ENCODE peak calls at places on chromosomes 11 and 22, in five cellular contexts. M, Z, I, U and E are unnamed samples. For H3K4me1, the result is how much of the 10 kb centered on the place peaks cover.

GRCh38 chr22:44357296-44357961 is 44.7 kb upstream of the SHISAL1 start:
- DNase-seq in M (peak), Z (peak), I (peak), U (no peak), E (peak)

GRCh38 chr11:75667268-75667830 is 1.5 kb downstream of the MAP6 start:
- DNase-seq in M (peak), Z (no peak), I (peak), U (no peak), E (peak)

GRCh38 chr11:4593739-4594138 is at the start of gene OR52I1:
- DNase-seq in M (no peak), Z (no peak), I (no peak), U (no peak), E (no peak)

GRCh38 chr11:61486004-61486615 is 22.4 kb upstream of the LRRC10B start:
- DNase-seq in M (no peak), Z (no peak), I (no peak), U (no peak), E (no peak)

GRCh38 chr22:30292069-30292970 is 3.0 kb upstream of the CASTOR1 start:
- DNase-seq in M (no peak), Z (no peak), I (no peak), U (no peak), E (no peak)

GRCh38 chr11:34194576-34195335 is 89.3 kb downstream of the NAT10 start:
- DNase-seq in M (no peak), Z (no peak), I (no peak), U (no peak), E (no peak)

GRCh38 chr11:75435571-75435925 is 2.5 kb upstream of the KLHL35 start:
- DNase-seq in M (no peak), Z (peak), I (no peak), U (no peak), E (no peak)

GRCh38 chr11:24734742-24735141 is 237.9 kb downstream of the LUZP2 start:
- DNase-seq in M (no peak), Z (no peak), I (no peak), U (no peak), E (no peak)

DNA sequence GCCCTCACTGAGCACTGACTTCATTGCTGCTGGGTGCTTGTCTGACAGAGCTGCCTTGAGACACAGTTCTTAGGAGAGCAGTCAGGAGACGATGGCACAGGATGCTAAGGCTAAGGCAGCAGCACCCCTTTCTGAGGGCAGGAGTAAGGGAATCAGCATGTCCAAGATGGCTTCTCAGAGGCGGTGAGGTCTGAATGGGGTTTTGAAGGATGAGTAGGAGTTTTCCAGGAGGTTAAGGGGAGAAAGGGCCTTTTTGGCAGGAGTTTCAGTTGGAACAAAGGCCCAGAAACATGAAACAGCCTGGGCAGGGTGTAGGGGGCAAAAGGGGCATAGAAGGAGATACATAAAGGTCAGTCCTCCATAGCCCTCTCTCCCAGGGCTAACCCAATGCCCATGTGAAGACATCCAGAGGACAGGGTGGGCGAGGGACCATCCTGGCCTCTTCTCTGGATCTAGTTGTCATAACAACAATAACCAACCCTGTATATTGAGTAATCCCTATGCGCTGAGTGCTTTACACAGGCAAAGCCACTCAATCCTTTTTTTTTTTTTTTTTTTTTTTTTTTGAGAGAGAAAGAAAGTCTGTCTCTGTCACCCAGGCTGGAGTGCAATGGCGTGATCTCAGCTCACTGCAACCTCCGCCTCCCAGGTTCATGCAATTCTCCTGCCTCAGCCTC is 19.0 kb downstream of the CYTH4 start:
- DNase-seq in M (no peak), Z (no peak), I (no peak), U (no peak), E (no peak)
- H3K4me1 ChIP-seq in M (under half), Z (under half), I (under half), U (under half), E (under half)

DNA sequence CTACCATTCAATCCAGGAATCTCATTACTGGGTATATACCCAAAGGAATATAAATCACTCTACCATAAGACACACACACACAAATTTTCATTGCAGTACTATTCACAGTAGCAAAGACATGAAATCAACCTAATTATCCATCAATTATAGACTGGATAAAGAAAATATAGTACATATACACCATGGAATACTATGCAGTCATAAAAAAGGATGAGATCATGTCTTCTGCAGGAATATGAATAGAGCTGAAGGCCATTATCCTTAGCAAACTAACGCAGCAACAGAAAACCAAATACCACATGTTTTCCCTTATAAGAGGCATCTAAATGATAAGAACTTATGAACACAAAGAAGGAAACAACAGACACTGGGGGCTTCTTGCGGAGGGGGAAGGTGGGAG is 15.5 kb upstream of the C11orf58 start:
- DNase-seq in M (no peak), Z (no peak), I (no peak), U (no peak), E (no peak)
- H3K4me1 ChIP-seq in M (under half), Z (under half), I (under half), U (under half), E (under half)

GRCh38 chr11:44595964-44596381 is 30.5 kb downstream of the CD82 start:
- DNase-seq in M (peak), Z (peak), I (peak), U (no peak), E (peak)

GRCh38 chr11:44596541-44597276 is 31.2 kb downstream of the CD82 start:
- DNase-seq in M (no peak), Z (no peak), I (no peak), U (no peak), E (no peak)

GRCh38 chr11:44595006-44595405 is 29.5 kb downstream of the CD82 start:
- DNase-seq in M (no peak), Z (no peak), I (no peak), U (no peak), E (no peak)

GRCh38 chr11:44598831-44599230 is 33.4 kb downstream of the CD82 start:
- DNase-seq in M (no peak), Z (no peak), I (no peak), U (no peak), E (no peak)

GRCh38 chr11:44597358-44598009 is 32.0 kb downstream of the CD82 start:
- DNase-seq in M (no peak), Z (no peak), I (no peak), U (no peak), E (no peak)
- H3K4me1 ChIP-seq in M (under half), Z (half or more), I (under half), U (half or more), E (half or more)

DNA sequence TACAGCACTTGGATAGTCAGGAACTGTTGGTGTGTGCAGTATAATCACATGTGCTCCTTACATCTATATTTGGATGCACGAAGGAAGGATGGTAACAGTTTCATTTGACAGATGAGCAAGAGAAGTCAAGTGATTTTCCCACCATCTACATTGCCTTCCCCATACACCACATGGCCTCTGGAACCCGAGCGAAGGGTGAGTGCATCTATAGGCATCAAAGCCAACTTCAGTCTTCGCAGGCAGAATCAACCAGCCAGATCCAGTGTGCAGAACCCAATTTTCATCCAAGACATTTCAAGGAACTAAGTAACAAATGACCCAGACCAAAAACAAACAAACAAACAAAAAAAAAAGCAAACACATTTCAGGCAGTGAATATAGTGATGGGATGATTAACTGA is 85.1 kb upstream of the BLID start:
- DNase-seq in M (no peak), Z (no peak), I (no peak), U (peak), E (no peak)
- H3K4me1 ChIP-seq in M (under half), Z (under half), I (under half), U (half or more), E (under half)